ENCODE peak calls at places on chromosomes 3 and 15, in four cellular contexts. U is frontal cortex, F is 8988T, C is EH. B is an unnamed sample.

GRCh38 chr3:80263260-80263659 is 495.5 kb upstream of the ROBO1 start:
- DNase-seq in U (no peak), F (no peak), C (no peak), B (no peak)

GRCh38 chr15:96435841-96436240 is 105.3 kb downstream of the NR2F2 start:
- DNase-seq in U (no peak), F (no peak), C (no peak), B (no peak)

GRCh38 chr3:197800379-197800778 is 9.3 kb downstream of the LRCH3 start:
- DNase-seq in U (no peak), F (no peak), C (peak; percentile 28), B (peak; percentile 80)

GRCh38 chr3:108320746-108321350 is 24.5 kb downstream of the HHLA2 start:
- DNase-seq in U (no peak), F (no peak), C (no peak), B (no peak)

GRCh38 chr15:70826634-70827033 is 27.3 kb downstream of the LARP6 start:
- DNase-seq in U (no peak), F (no peak), C (peak; percentile 91), B (peak; percentile 74)

GRCh38 chr15:86197770-86198169 is 118.1 kb downstream of the AGBL1 start:
- DNase-seq in U (no peak), F (no peak), C (no peak), B (no peak)

GRCh38 chr15:40363611-40364010 is 5.6 kb downstream of the DISP2 start:
- DNase-seq in U (no peak), F (no peak), C (no peak), B (no peak)

GRCh38 chr3:48598323-48599076 is 3.4 kb upstream of the COL7A1 start:
- DNase-seq in U (peak; percentile 48), F (peak; percentile 38), C (peak; percentile 98), B (peak; percentile 94)

GRCh38 chr15:37125143-37125542 is 24.8 kb upstream of the MEIS2 start:
- DNase-seq in U (no peak), F (no peak), C (peak; percentile 62), B (peak; percentile 66)

GRCh38 chr15:78082106-78082742 is 4.7 kb upstream of the TBC1D2B start:
- DNase-seq in U (no peak), F (no peak), C (peak; percentile 33), B (peak; percentile 47)

GRCh38 chr3:7086417-7086816 is 225.5 kb downstream of the GRM7 start:
- DNase-seq in U (no peak), F (no peak), C (no peak), B (no peak)

GRCh38 chr3:144160627-144161026 is 189.0 kb downstream of the DIPK2A start:
- DNase-seq in U (no peak), F (no peak), C (no peak), B (no peak)

GRCh38 chr15:99016680-99017321 is 9.2 kb upstream of the PGPEP1L start:
- DNase-seq in U (no peak), F (no peak), C (peak; percentile 90), B (peak; percentile 66)

GRCh38 chr15:64017591-64018163 is 28.6 kb downstream of the DAPK2 start:
- DNase-seq in U (no peak), F (no peak), C (peak; percentile 47), B (no peak)

GRCh38 chr3:125990253-125990970 is 21.4 kb downstream of the ROPN1B start:
- DNase-seq in U (peak; percentile 57), F (peak; percentile 65), C (peak; percentile 89), B (peak; percentile 78)

GRCh38 chr15:31974855-31975421 is 55.4 kb upstream of the CHRNA7 start:
- DNase-seq in U (peak; percentile 48), F (no peak), C (peak; percentile 10), B (peak; percentile 0)

GRCh38 chr3:149472393-149472792 is 2.1 kb upstream of the TM4SF4 start:
- DNase-seq in U (no peak), F (no peak), C (peak; percentile 61), B (peak; percentile 59)

GRCh38 chr3:129120254-129121004 is 1.2 kb downstream of the RAB43 start:
- DNase-seq in U (peak; percentile 68), F (peak; percentile 87), C (peak; percentile 96), B (peak; percentile 86)

GRCh38 chr15:25134546-25134945 is 179.8 kb downstream of the SNRPN start:
- DNase-seq in U (no peak), F (no peak), C (no peak), B (peak; percentile 14)

GRCh38 chr15:82303956-82304640 is 41.5 kb downstream of the SAXO2 start:
- DNase-seq in U (no peak), F (no peak), C (no peak), B (no peak)

GRCh38 chr3:100316656-100317069 is 17.9 kb upstream of the NIT2 start:
- DNase-seq in U (no peak), F (no peak), C (peak; percentile 68), B (peak; percentile 68)

GRCh38 chr3:129628169-129628522 is 21.7 kb upstream of the PLXND1 start:
- DNase-seq in U (no peak), F (no peak), C (no peak), B (no peak)

GRCh38 chr3:190197346-190197763 is 76.7 kb upstream of the P3H2 start:
- DNase-seq in U (no peak), F (no peak), C (no peak), B (no peak)

GRCh38 chr15:95812491-95812890 is 518.0 kb upstream of the NR2F2 start:
- DNase-seq in U (no peak), F (no peak), C (peak; percentile 40), B (peak; percentile 30)

GRCh38 chr15:51634591-51635198 is 12.1 kb upstream of the DMXL2 start:
- DNase-seq in U (no peak), F (no peak), C (no peak), B (peak; percentile 11)

GRCh38 chr3:137263982-137264777 is 306.4 kb downstream of the IL20RB start:
- DNase-seq in U (no peak), F (no peak), C (no peak), B (no peak)

GRCh38 chr3:120797857-120798256 is 55.3 kb downstream of the GTF2E1 start:
- DNase-seq in U (no peak), F (no peak), C (no peak), B (no peak)

GRCh38 chr3:129892857-129893615 is 475 bp downstream of the TMCC1 start:
- DNase-seq in U (no peak), F (peak; percentile 67), C (peak; percentile 66), B (no peak)

GRCh38 chr3:156530969-156531368 is 23.9 kb downstream of the SSR3 start:
- DNase-seq in U (no peak), F (no peak), C (no peak), B (no peak)

GRCh38 chr3:186255703-186256331 is 106.2 kb downstream of the DGKG start:
- DNase-seq in U (peak; percentile 33), F (no peak), C (no peak), B (no peak)

GRCh38 chr15:52483712-52484111 is 45.0 kb downstream of the MYO5A start:
- DNase-seq in U (no peak), F (no peak), C (peak; percentile 84), B (peak; percentile 55)

GRCh38 chr3:109918740-109919139 is 581.4 kb upstream of the DPPA4 start:
- DNase-seq in U (no peak), F (no peak), C (no peak), B (peak; percentile 34)

GRCh38 chr3:58329150-58329921 is 3.4 kb upstream of the PXK start:
- DNase-seq in U (no peak), F (no peak), C (no peak), B (no peak)